ENCODE peak calls at places on chromosomes 16 and 17, in ten cellular contexts. P is esophagus squamous epithelium, X is body of pancreas, A is uterus, D is tibial nerve, G is IMR-90, N is sigmoid colon, C is upper lobe of left lung, H is adrenal gland, K is gastrocnemius medialis. L is an unnamed sample. For H3K27me3, the result is how much of the 10 kb centered on the place peaks cover.

GRCh38 chr17:44005527-44005864 is 1.1 kb downstream of the NAGS start:
- DNase-seq in A (no peak), D (no peak), C (no peak), G (no peak), K (no peak), N (no peak), X (no peak), H (no peak), P (no peak), L (no peak)

GRCh38 chr17:35900693-35901487 is 20.7 kb upstream of the CCL5 start:
- DNase-seq in G (no peak), H (no peak), D (no peak), N (no peak), K (no peak), P (no peak), A (no peak), X (no peak), C (no peak), L (no peak)

GRCh38 chr17:29115906-29116651 is 64.1 kb downstream of the MYO18A start:
- DNase-seq in X (peak), H (no peak), P (no peak), N (no peak), K (no peak), C (no peak), D (no peak), A (no peak), G (peak), L (no peak)

GRCh38 chr17:50807014-50807413 is 28.4 kb upstream of the WFIKKN2 start:
- DNase-seq in A (no peak), P (no peak), C (no peak), X (no peak), K (no peak), G (no peak), N (no peak), H (no peak), D (no peak), L (no peak)

GRCh38 chr17:29066603-29067002 is 23.7 kb downstream of the PIPOX start:
- DNase-seq in P (no peak), H (no peak), N (no peak), D (no peak), K (no peak), A (no peak), X (no peak), G (no peak), C (no peak), L (no peak)

GRCh38 chr16:49500211-49500610 is 126.6 kb downstream of the C16orf78 start:
- DNase-seq in K (no peak), P (no peak), X (no peak), C (no peak), G (no peak), A (peak), N (no peak), D (no peak), H (no peak), L (no peak)

GRCh38 chr17:82603981-82604448 is 44.2 kb downstream of the WDR45B start:
- DNase-seq in K (peak), P (no peak), G (peak), D (peak), A (no peak), X (peak), N (peak), H (peak), C (no peak), L (no peak)

GRCh38 chr16:16102738-16103137 is 120.6 kb downstream of the ABCC6 start:
- DNase-seq in C (no peak), K (no peak), G (no peak), H (no peak), P (no peak), X (no peak), A (no peak), D (no peak), N (no peak), L (no peak)

GRCh38 chr16:30524575-30525571 is 1.5 kb downstream of the ZNF768 start:
- DNase-seq in P (no peak), A (no peak), D (no peak), K (no peak), H (peak), N (no peak), C (peak), X (no peak), G (no peak), L (no peak)

GRCh38 chr16:87507351-87508069 is 14.7 kb upstream of the ZCCHC14 start:
- DNase-seq in K (no peak), G (no peak), C (no peak), A (no peak), H (no peak), X (no peak), D (no peak), N (no peak), P (no peak), L (no peak)

GRCh38 chr17:70447588-70447987 is 278.3 kb downstream of the KCNJ2 start:
- DNase-seq in N (no peak), X (no peak), P (no peak), H (no peak), G (no peak), K (no peak), A (no peak), D (no peak), C (no peak), L (no peak)

GRCh38 chr17:3792481-3792880 is 8.5 kb downstream of the ITGAE start:
- DNase-seq in H (no peak), A (no peak), D (no peak), K (no peak), P (no peak), C (no peak), G (no peak), X (no peak), N (no peak), L (no peak)

GRCh38 chr17:76281573-76282371 is 16.6 kb downstream of the UBALD2 start:
- DNase-seq in A (no peak), D (no peak), G (no peak), C (peak), H (no peak), N (no peak), X (no peak), K (peak), P (no peak), L (no peak)

GRCh38 chr16:11094075-11094593 is 149.8 kb downstream of the CLEC16A start:
- DNase-seq in H (no peak), A (no peak), G (peak), K (no peak), C (no peak), X (no peak), N (peak), P (no peak), D (no peak), L (no peak)

GRCh38 chr17:56785997-56786680 is 47.6 kb downstream of the C17orf67 start:
- DNase-seq in D (no peak), G (no peak), P (no peak), X (no peak), C (no peak), H (no peak), K (no peak), N (no peak), A (no peak), L (no peak)

GRCh38 chr16:11599579-11599978 is 12.9 kb upstream of the LITAF start:
- DNase-seq in P (no peak), H (no peak), N (no peak), D (no peak), X (no peak), G (no peak), C (no peak), A (no peak), K (no peak), L (no peak)

GRCh38 chr17:54900457-54901229 is at the start of gene TOM1L1:
- DNase-seq in D (no peak), A (peak), K (peak), H (peak), P (no peak), G (peak), N (peak), C (peak), X (peak), L (no peak)

GRCh38 chr16:88132836-88133506 is 181.7 kb downstream of the BANP start:
- DNase-seq in D (no peak), H (no peak), K (no peak), G (no peak), A (no peak), C (no peak), P (no peak), N (no peak), X (no peak), L (no peak)

GRCh38 chr17:5049314-5049819 is 14.1 kb upstream of the SLC52A1 start:
- DNase-seq in P (no peak), D (no peak), G (no peak), X (peak), N (no peak), A (no peak), K (no peak), H (no peak), C (no peak), L (no peak)

GRCh38 chr17:83203472-83204221 is 124.2 kb downstream of the METRNL start:
- DNase-seq in K (peak), H (no peak), X (peak), P (no peak), C (peak), N (peak), D (peak), A (peak), G (no peak), L (no peak)

GRCh38 chr17:48649741-48650140 is 23.6 kb upstream of the HOXB9 start:
- DNase-seq in D (no peak), A (no peak), P (no peak), X (no peak), N (no peak), H (no peak), K (no peak), C (no peak), G (no peak), L (no peak)

GRCh38 chr17:38871247-38871991 is 1.6 kb downstream of the LASP1 start:
- DNase-seq in D (peak), H (peak), A (peak), C (no peak), K (peak), G (peak), N (peak), P (no peak), X (peak), L (no peak)

GRCh38 chr16:68200120-68200783 is 35.7 kb downstream of the ESRP2 start:
- DNase-seq in D (no peak), P (no peak), K (no peak), X (no peak), N (no peak), H (no peak), G (peak), C (no peak), A (no peak), L (no peak)

GRCh38 chr17:72730091-72730490 is 362.4 kb downstream of the SLC39A11 start:
- DNase-seq in K (no peak), X (no peak), A (no peak), C (no peak), N (no peak), H (no peak), G (peak), P (no peak), D (no peak), L (no peak)

GRCh38 chr17:36183001-36183810 is 6.8 kb upstream of the TBC1D3B start:
- DNase-seq in G (peak), H (peak), N (peak), K (no peak), A (peak), D (no peak), C (peak), P (no peak), X (peak), L (peak)

GRCh38 chr17:56593073-56593740 is at the start of gene NOG:
- DNase-seq in X (peak), D (peak), N (no peak), G (peak), C (peak), K (peak), A (peak), H (peak), P (no peak), L (no peak)

GRCh38 chr17:68288375-68288774 is 2.6 kb downstream of the SLC16A6 start:
- DNase-seq in G (no peak), A (no peak), H (no peak), P (no peak), X (peak), N (no peak), D (no peak), K (no peak), C (no peak), L (no peak)

GRCh38 chr16:87602821-87603683 is 744 bp downstream of the JPH3 start:
- DNase-seq in K (no peak), H (no peak), N (no peak), G (no peak), C (no peak), P (no peak), D (no peak), X (no peak), A (no peak), L (no peak)

GRCh38 chr16:89815639-89816348 is 653 bp downstream of the FANCA start:
- DNase-seq in G (no peak), K (no peak), C (peak), A (no peak), D (no peak), H (no peak), P (no peak), X (no peak), N (no peak), L (no peak)

GRCh38 chr16:15961557-15962205 is 12.3 kb downstream of the ABCC1 start:
- DNase-seq in K (no peak), N (no peak), H (no peak), A (no peak), C (no peak), X (no peak), D (no peak), P (no peak), G (no peak), L (no peak)

GRCh38 chr17:146546-146945 is 9.2 kb downstream of the SCGB1C2 start:
- DNase-seq in K (no peak), P (no peak), C (no peak), H (peak), G (no peak), D (peak), A (peak), N (no peak), X (peak), L (no peak)

GRCh38 chr16:57994778-57995177 is 5.7 kb downstream of the ZNF319 start:
- DNase-seq in H (no peak), K (no peak), G (peak), P (no peak), N (no peak), C (no peak), A (no peak), X (peak), D (no peak), L (no peak)

GRCh38 chr16:60811051-60811608 is 1225.1 kb downstream of the CDH8 start:
- DNase-seq in P (no peak), A (no peak), X (no peak), C (no peak), D (no peak), H (no peak), G (no peak), N (no peak), K (no peak), L (no peak)

GRCh38 chr16:19377864-19378263 is 39.8 kb upstream of the TMC5 start:
- DNase-seq in A (no peak), K (no peak), N (no peak), C (no peak), H (no peak), D (no peak), P (no peak), G (no peak), X (no peak), L (no peak)

GRCh38 chr17:71505200-71505599 is 615.6 kb upstream of the SOX9 start:
- DNase-seq in K (no peak), G (peak), N (no peak), A (no peak), X (no peak), P (no peak), C (no peak), D (no peak), H (no peak), L (no peak)

GRCh38 chr17:71502443-71502842 is 618.4 kb upstream of the SOX9 start:
- DNase-seq in H (no peak), A (no peak), X (no peak), C (no peak), N (no peak), K (no peak), D (no peak), P (no peak), G (no peak), L (no peak)

GRCh38 chr17:71501716-71502115 is 619.1 kb upstream of the SOX9 start:
- DNase-seq in C (no peak), N (no peak), D (no peak), K (no peak), P (no peak), G (no peak), A (no peak), X (no peak), H (no peak), L (no peak)

GRCh38 chr17:71503710-71504471 is 616.9 kb upstream of the SOX9 start:
- DNase-seq in C (no peak), K (no peak), A (no peak), H (no peak), X (no peak), G (no peak), P (no peak), D (no peak), N (no peak), L (no peak)

GRCh38 chr17:71505981-71506380 is 614.8 kb upstream of the SOX9 start:
- DNase-seq in G (no peak), A (no peak), P (no peak), H (no peak), D (no peak), X (no peak), C (no peak), N (no peak), K (no peak), L (no peak)
- H3K27me3 ChIP-seq in G (under half), A (under half), P (under half), H (under half), D (under half), X (under half), C (under half), N (under half), K (under half), L (under half)

DNA sequence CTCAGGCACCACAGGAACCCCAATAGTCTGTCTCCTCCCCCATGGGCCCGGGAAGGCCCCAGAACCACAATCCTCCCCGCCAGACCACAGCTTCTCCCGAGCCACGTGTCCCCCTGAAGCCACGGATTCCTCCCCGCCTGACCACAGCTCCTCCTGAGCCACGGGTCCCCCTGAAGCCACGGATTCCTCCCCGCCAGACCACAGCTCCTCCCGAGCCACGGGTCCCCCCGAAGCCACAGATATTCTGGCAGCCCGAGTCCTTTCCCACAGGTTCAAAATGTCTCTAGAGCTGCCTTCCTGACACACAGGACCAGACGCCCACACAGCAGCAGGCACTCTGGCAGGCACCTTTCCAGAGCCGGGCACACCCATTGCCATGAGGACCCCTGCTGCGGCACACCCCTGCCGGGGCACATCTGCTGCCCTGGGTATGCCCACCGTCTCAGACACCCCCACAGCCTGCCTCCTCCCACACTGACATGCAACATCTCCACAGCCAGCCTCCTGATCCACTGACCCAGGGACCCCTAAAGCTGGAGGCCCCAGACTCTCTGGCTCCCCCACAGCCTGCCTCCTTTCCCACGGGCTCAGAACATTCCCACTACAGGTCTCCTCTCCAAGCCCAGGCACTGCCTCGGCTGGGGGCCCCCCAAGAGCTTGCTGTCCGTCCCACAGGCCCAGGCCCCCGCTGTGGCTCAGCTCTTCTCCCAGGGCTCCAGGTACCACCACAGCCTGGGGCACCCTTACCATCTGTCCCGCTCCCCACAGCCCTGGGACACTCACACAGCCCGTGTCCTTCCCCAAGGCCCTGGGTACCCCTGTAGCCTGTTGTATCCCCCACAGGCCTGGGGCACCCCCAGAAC is 2.2 kb downstream of the KIAA0753 start:
- DNase-seq in N (no peak), D (no peak), P (no peak), X (no peak), H (no peak), C (peak), K (no peak), A (no peak), G (no peak), L (no peak)
- TF ChIP-seq POLR2A in N (no peak), D (no peak), P (no peak), X (no peak), H (no peak), C (no peak), K (no peak), A (no peak), G (no peak), L (no peak)

GRCh38 chr17:45311406-45311761 is 5.4 kb downstream of the MAP3K14 start:
- DNase-seq in X (no peak), D (no peak), P (no peak), A (no peak), K (peak), C (no peak), N (no peak), H (no peak), G (no peak), L (no peak)

GRCh38 chr17:45312477-45313418 is 4.1 kb downstream of the MAP3K14 start:
- DNase-seq in N (no peak), G (no peak), X (no peak), K (peak), D (no peak), H (no peak), P (no peak), C (no peak), A (no peak), L (no peak)

GRCh38 chr17:45313419-45313771 is 3.4 kb downstream of the MAP3K14 start:
- DNase-seq in N (no peak), A (no peak), G (no peak), K (peak), C (peak), P (no peak), X (no peak), H (no peak), D (no peak), L (no peak)

GRCh38 chr17:45310380-45311324 is 6.2 kb downstream of the MAP3K14 start:
- DNase-seq in D (no peak), A (no peak), P (no peak), H (no peak), N (no peak), G (no peak), X (peak), K (peak), C (no peak), L (no peak)

GRCh38 chr17:45311762-45312476 is 4.9 kb downstream of the MAP3K14 start:
- DNase-seq in D (no peak), C (no peak), A (no peak), P (no peak), G (peak), K (peak), H (peak), X (peak), N (peak), L (no peak)
- H3K27ac ChIP-seq in D (peak), C (peak), A (peak), P (peak), G (peak), K (peak), H (peak), X (peak), N (peak), L (peak)

GRCh38 chr17:79843475-79843916 is 4.3 kb upstream of the CBX4 start:
- DNase-seq in A (no peak), D (no peak), C (peak), X (no peak), P (no peak), K (no peak), N (no peak), H (peak), G (no peak), L (no peak)
- H3K27me3 ChIP-seq in A (under half), D (under half), C (under half), X (under half), P (under half), K (half or more), N (half or more), H (under half), G (under half), L (under half)